ENCODE peak calls at places on chromosomes 11 and 22, in nine cellular contexts. Q is pancreas; N is uterus; X is small intestine; Z is neural progenitor cell; J is naive thymus-derived CD4-positive, alpha-beta T cell; V is iPS DF 6.9; C is CD8-positive, alpha-beta memory T cell; S is right atrium auricular region. T is an unnamed sample. For H3K4me1, the result is how much of the 10 kb centered on the place peaks cover.

GRCh38 chr11:22346283-22346682 is 8.1 kb downstream of the SLC17A6 start:
- DNase-seq in Q (no peak), N (no peak), X (no peak), Z (no peak), J (no peak), V (no peak), C (no peak), S (no peak), T (no peak)

GRCh38 chr22:48336339-48337060 is 1491.2 kb downstream of the BRD1 start:
- DNase-seq in Q (no peak), N (no peak), X (no peak), Z (no peak), J (no peak), V (no peak), C (no peak), S (no peak), T (no peak)

GRCh38 chr11:65868907-65869306 is 3.7 kb downstream of the EFEMP2 start:
- DNase-seq in Q (no peak), N (no peak), X (no peak), Z (no peak), J (no peak), V (no peak), C (no peak), S (no peak), T (no peak)

GRCh38 chr11:31262761-31263160 is 106.8 kb downstream of the DCDC1 start:
- DNase-seq in Q (no peak), N (no peak), X (no peak), Z (no peak), J (no peak), V (no peak), C (no peak), S (no peak), T (no peak)

GRCh38 chr22:41565403-41566054 is 4.7 kb downstream of the CSDC2 start:
- DNase-seq in Q (no peak), N (peak), X (peak), Z (no peak), J (no peak), V (no peak), C (no peak), S (no peak), T (peak)

GRCh38 chr22:40690370-40690769 is 11.1 kb downstream of the MCHR1 start:
- DNase-seq in Q (no peak), N (no peak), X (no peak), Z (no peak), J (no peak), V (no peak), C (no peak), S (no peak), T (no peak)

GRCh38 chr11:6611092-6612007 is 666 bp downstream of the TAF10 start:
- DNase-seq in Q (peak), N (peak), X (peak), Z (peak), J (no peak), V (no peak), C (peak), S (no peak), T (peak)

GRCh38 chr11:19777342-19778102 is 64.9 kb downstream of the NAV2 start:
- DNase-seq in Q (peak), N (no peak), X (peak), Z (peak), J (no peak), V (no peak), C (no peak), S (no peak), T (peak)

GRCh38 chr22:32877196-32877595 is 75.7 kb downstream of the TIMP3 start:
- DNase-seq in Q (no peak), N (no peak), X (no peak), Z (no peak), J (no peak), V (no peak), C (no peak), S (no peak), T (no peak)

GRCh38 chr11:128585498-128586238 is 1.7 kb downstream of the ETS1 start:
- DNase-seq in Q (no peak), N (no peak), X (no peak), Z (peak), J (no peak), V (no peak), C (no peak), S (no peak), T (no peak)

GRCh38 chr11:12864316-12865156 is 144.6 kb upstream of the RASSF10 start:
- DNase-seq in Q (no peak), N (no peak), X (no peak), Z (peak), J (peak), V (peak), C (no peak), S (no peak), T (peak)

GRCh38 chr11:69003866-69004311 is 9.2 kb downstream of the MRGPRF start:
- DNase-seq in Q (no peak), N (peak), X (no peak), Z (no peak), J (no peak), V (no peak), C (no peak), S (no peak), T (no peak)

GRCh38 chr11:90218606-90219005 is 4.2 kb downstream of the CHORDC1 start:
- DNase-seq in Q (no peak), N (no peak), X (no peak), Z (peak), J (no peak), V (no peak), C (no peak), S (no peak), T (no peak)

GRCh38 chr11:112128483-112129121 is 35.3 kb downstream of the IL18 start:
- DNase-seq in Q (no peak), N (peak), X (peak), Z (no peak), J (no peak), V (no peak), C (no peak), S (no peak), T (no peak)

GRCh38 chr11:26490546-26490945 is 81.5 kb downstream of the MUC15 start:
- DNase-seq in Q (no peak), N (no peak), X (no peak), Z (no peak), J (no peak), V (no peak), C (no peak), S (no peak), T (no peak)

GRCh38 chr22:46517255-46517761 is 20.1 kb downstream of the CELSR1 start:
- DNase-seq in Q (no peak), N (no peak), X (no peak), Z (no peak), J (no peak), V (no peak), C (no peak), S (no peak), T (no peak)

GRCh38 chr11:75246006-75246672 is 5.6 kb downstream of the TPBGL start:
- DNase-seq in Q (no peak), N (no peak), X (no peak), Z (no peak), J (no peak), V (no peak), C (no peak), S (no peak), T (no peak)

GRCh38 chr11:61160487-61161189 is 588 bp downstream of the VPS37C start:
- DNase-seq in Q (no peak), N (no peak), X (peak), Z (no peak), J (no peak), V (no peak), C (no peak), S (no peak), T (no peak)

GRCh38 chr22:41826430-41827383 is 6.2 kb upstream of the SREBF2 start:
- DNase-seq in Q (no peak), N (no peak), X (peak), Z (no peak), J (no peak), V (no peak), C (no peak), S (no peak), T (peak)

GRCh38 chr11:117631336-117632090 is 165.5 kb downstream of the DSCAML1 start:
- DNase-seq in Q (no peak), N (no peak), X (no peak), Z (no peak), J (no peak), V (no peak), C (no peak), S (no peak), T (no peak)

GRCh38 chr11:30735946-30736345 is 149.8 kb upstream of the MPPED2 start:
- DNase-seq in Q (no peak), N (no peak), X (no peak), Z (peak), J (no peak), V (no peak), C (no peak), S (no peak), T (no peak)

GRCh38 chr11:119155733-119156492 is 7.1 kb downstream of the ABCG4 start:
- DNase-seq in Q (no peak), N (no peak), X (no peak), Z (peak), J (no peak), V (no peak), C (no peak), S (no peak), T (no peak)

GRCh38 chr11:96090711-96091110 is 166.8 kb upstream of the MTMR2 start:
- DNase-seq in Q (no peak), N (no peak), X (no peak), Z (no peak), J (no peak), V (no peak), C (no peak), S (no peak), T (no peak)

GRCh38 chr22:19879996-19880785 is 25.5 kb upstream of the GNB1L start:
- DNase-seq in Q (no peak), N (peak), X (no peak), Z (no peak), J (no peak), V (no peak), C (no peak), S (no peak), T (no peak)

GRCh38 chr11:64353101-64353738 is 5.7 kb upstream of the RPS6KA4 start:
- DNase-seq in Q (peak), N (no peak), X (no peak), Z (no peak), J (no peak), V (no peak), C (no peak), S (no peak), T (no peak)

GRCh38 chr11:64040684-64041267 is 5.0 kb downstream of the FLRT1 start:
- DNase-seq in Q (peak), N (no peak), X (no peak), Z (peak), J (no peak), V (no peak), C (no peak), S (no peak), T (peak)

GRCh38 chr11:37451903-37452302 is 853.9 kb upstream of the RAG2 start:
- DNase-seq in Q (no peak), N (no peak), X (peak), Z (no peak), J (no peak), V (no peak), C (no peak), S (no peak), T (no peak)

GRCh38 chr11:2442554-2442953 is 1.8 kb downstream of the TRPM5 start:
- DNase-seq in Q (no peak), N (no peak), X (peak), Z (no peak), J (peak), V (no peak), C (no peak), S (no peak), T (no peak)

GRCh38 chr11:86672007-86672621 is at the start of gene ME3:
- DNase-seq in Q (peak), N (peak), X (peak), Z (peak), J (peak), V (no peak), C (peak), S (peak), T (peak)

GRCh38 chr11:66934971-66935779 is 23.0 kb downstream of the PC start:
- DNase-seq in Q (no peak), N (no peak), X (no peak), Z (no peak), J (no peak), V (no peak), C (no peak), S (no peak), T (no peak)

GRCh38 chr22:46626911-46627805 is 7.0 kb downstream of the GRAMD4 start:
- DNase-seq in Q (no peak), N (no peak), X (no peak), Z (peak), J (no peak), V (peak), C (no peak), S (no peak), T (no peak)

GRCh38 chr22:23251445-23252093 is 71.3 kb downstream of the BCR start:
- DNase-seq in Q (no peak), N (no peak), X (peak), Z (no peak), J (no peak), V (no peak), C (no peak), S (no peak), T (no peak)

GRCh38 chr11:96272542-96273306 is 70.3 kb downstream of the MAML2 start:
- DNase-seq in Q (no peak), N (no peak), X (no peak), Z (no peak), J (peak), V (no peak), C (no peak), S (no peak), T (no peak)

GRCh38 chr11:85114786-85115185 is 512.4 kb downstream of the DLG2 start:
- DNase-seq in Q (no peak), N (no peak), X (no peak), Z (no peak), J (no peak), V (no peak), C (no peak), S (no peak), T (no peak)

GRCh38 chr22:49999063-49999900 is 13.3 kb downstream of the IL17REL start:
- DNase-seq in Q (peak), N (no peak), X (no peak), Z (peak), J (no peak), V (no peak), C (no peak), S (no peak), T (peak)

GRCh38 chr22:50001388-50002231 is 11.0 kb downstream of the IL17REL start:
- DNase-seq in Q (no peak), N (no peak), X (no peak), Z (peak), J (no peak), V (no peak), C (no peak), S (no peak), T (no peak)

GRCh38 chr22:49998718-49999062 is 13.9 kb downstream of the IL17REL start:
- DNase-seq in Q (no peak), N (no peak), X (no peak), Z (no peak), J (no peak), V (no peak), C (no peak), S (no peak), T (no peak)

GRCh38 chr22:50000587-50001387 is 11.8 kb downstream of the IL17REL start:
- DNase-seq in Q (no peak), N (no peak), X (no peak), Z (no peak), J (no peak), V (no peak), C (no peak), S (no peak), T (no peak)

DNA sequence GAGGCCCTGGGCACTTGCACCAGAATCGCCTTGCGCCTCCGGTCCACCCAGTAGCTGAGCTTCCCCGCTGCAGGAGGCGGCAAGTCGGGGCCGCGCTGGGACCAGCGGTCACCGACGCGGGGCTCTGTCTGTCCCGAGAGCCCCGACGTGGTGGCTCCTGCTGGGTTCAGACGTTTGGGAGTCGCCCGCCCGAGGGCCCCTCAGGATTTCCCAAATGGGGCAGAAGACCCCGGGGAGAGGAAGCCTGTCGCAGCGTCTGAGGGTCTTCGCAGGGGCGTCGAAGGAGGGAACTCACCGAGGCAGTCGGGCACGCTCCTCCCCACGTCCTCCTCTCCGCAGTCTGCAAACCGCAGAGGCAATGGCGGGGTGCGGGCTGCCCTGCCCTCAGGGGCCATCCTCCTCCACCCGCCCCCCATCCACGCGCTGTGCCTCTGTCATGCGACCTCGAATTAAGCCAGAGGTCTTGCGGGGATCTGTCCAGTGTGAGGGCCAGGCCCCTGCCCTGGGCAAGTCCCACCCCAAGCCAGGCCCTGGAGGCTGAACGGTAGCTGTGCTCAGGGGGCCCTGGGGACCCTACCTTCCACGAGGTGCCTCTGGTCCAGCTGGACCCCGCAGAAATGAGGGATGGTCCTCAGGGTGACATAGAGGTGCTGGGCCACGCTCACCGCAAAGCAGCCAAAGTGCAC is 12.5 kb downstream of the IL17REL start:
- DNase-seq in Q (peak), N (no peak), X (no peak), Z (no peak), J (no peak), V (no peak), C (no peak), S (no peak), T (no peak)
- H3K4me3 ChIP-seq in Q (no peak), N (no peak), X (no peak), Z (peak), J (no peak), V (peak), C (no peak), S (peak), T (peak)

GRCh38 chr11:57310091-57310490 is 14.7 kb downstream of the TNKS1BP1 start:
- DNase-seq in Q (no peak), N (no peak), X (no peak), Z (no peak), J (no peak), V (no peak), C (no peak), S (no peak), T (no peak)
- H3K4me1 ChIP-seq in Q (under half), N (under half), X (under half), Z (under half), J (under half), V (under half), C (under half), S (half or more), T (under half)

DNA sequence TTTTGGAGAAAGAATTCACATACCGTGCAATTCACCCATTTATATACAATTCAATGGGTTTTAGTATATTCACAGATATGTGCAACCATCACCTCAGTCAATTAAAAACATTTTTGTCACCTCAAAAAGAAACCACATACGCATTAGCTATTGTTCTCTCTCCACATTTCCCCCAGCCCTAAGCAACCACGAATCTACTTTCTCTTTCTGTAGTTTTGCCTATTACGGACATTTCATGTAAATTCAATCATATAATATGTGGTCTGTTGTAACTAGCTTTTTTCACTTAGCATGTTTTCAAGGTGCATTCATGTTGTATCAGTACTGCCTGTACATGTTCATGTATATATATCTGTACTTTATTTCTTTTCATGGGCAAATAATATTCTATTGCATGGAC is 104.7 kb upstream of the RRM1 start:
- DNase-seq in Q (no peak), N (no peak), X (peak), Z (no peak), J (peak), V (no peak), C (no peak), S (no peak), T (no peak)
- H3K4me3 ChIP-seq in Q (no peak), N (no peak), X (no peak), Z (no peak), J (peak), V (no peak), C (peak), S (no peak), T (no peak)

GRCh38 chr11:126352163-126352562 is 3.3 kb upstream of the ST3GAL4 start:
- DNase-seq in Q (no peak), N (no peak), X (no peak), Z (no peak), J (no peak), V (no peak), C (no peak), S (no peak), T (no peak)
- H3K4me1 ChIP-seq in Q (under half), N (under half), X (under half), Z (under half), J (under half), V (under half), C (under half), S (half or more), T (under half)